ENCODE peak calls at places on chromosomes 1 and 21, in five cellular contexts. V is endothelial cell of umbilical vein, Q is A549, W is GM12878, I is K562. X is an unnamed sample.

GRCh38 chr21:38440746-38441145 is 57.5 kb downstream of the ERG start:
- DNase-seq in V (peak), Q (peak), W (no peak), I (no peak), X (peak)

GRCh38 chr21:27275294-27275927 is 308.5 kb upstream of the ADAMTS5 start:
- DNase-seq in V (no peak), Q (no peak), W (no peak), I (no peak), X (peak)

GRCh38 chr1:52385376-52385775 is 18.8 kb downstream of the ORC1 start:
- DNase-seq in V (no peak), Q (no peak), W (no peak), I (no peak), X (no peak)

GRCh38 chr1:164772635-164773034 is 213.7 kb downstream of the PBX1 start:
- DNase-seq in V (no peak), Q (peak), W (no peak), I (peak), X (peak)

GRCh38 chr1:172973424-172973823 is 77.3 kb downstream of the TNFSF18 start:
- DNase-seq in V (no peak), Q (no peak), W (no peak), I (no peak), X (no peak)

GRCh38 chr1:156490401-156491032 is 10.1 kb downstream of the MEF2D start:
- DNase-seq in V (no peak), Q (peak), W (no peak), I (no peak), X (peak)

GRCh38 chr1:36108314-36108713 is 16.7 kb downstream of the COL8A2 start:
- DNase-seq in V (no peak), Q (no peak), W (no peak), I (no peak), X (no peak)

GRCh38 chr1:192805832-192806323 is 3.0 kb upstream of the RGS2 start:
- DNase-seq in V (peak), Q (peak), W (no peak), I (peak), X (peak)

GRCh38 chr1:172917972-172918371 is 132.8 kb downstream of the TNFSF18 start:
- DNase-seq in V (peak), Q (peak), W (no peak), I (no peak), X (no peak)

GRCh38 chr1:170253180-170253579 is 107.4 kb downstream of the NTMT2 start:
- DNase-seq in V (no peak), Q (no peak), W (no peak), I (no peak), X (no peak)

GRCh38 chr1:2046225-2046917 is 3.8 kb upstream of the PRKCZ start:
- DNase-seq in V (peak), Q (peak), W (no peak), I (peak), X (peak)

GRCh38 chr21:43877936-43878575 is 13.0 kb downstream of the AGPAT3 start:
- DNase-seq in V (no peak), Q (no peak), W (no peak), I (no peak), X (no peak)

GRCh38 chr1:208807446-208808117 is 563.4 kb upstream of the PLXNA2 start:
- DNase-seq in V (no peak), Q (no peak), W (no peak), I (no peak), X (no peak)
- TF ChIP-seq MAX in V (no peak), Q (no peak), W (no peak), I (no peak), X (no peak)

DNA sequence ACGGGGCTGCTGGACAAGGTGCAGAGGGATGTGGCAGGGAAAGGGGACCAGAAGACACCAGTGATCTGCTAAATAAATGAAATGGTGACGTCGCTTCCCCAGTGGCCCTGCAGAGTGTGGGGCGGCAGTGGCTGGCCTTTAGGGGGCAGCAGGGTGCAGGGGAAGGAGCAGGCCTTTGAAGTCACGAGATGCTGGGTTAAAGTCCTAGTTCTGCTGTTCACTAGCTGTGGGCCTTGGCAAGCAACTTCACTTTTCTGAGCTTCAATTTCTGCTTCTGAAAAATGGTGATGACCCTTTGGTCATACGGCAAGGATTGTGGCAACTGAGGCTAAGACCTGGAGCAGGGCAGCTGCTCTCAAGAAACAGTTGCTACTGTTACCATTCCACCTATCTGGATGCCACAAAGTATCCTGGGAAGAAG is 9.2 kb upstream of the GALE start:
- DNase-seq in V (peak), Q (peak), W (peak), I (peak), X (peak)
- TF ChIP-seq MYC in V (no peak), Q (no peak), W (no peak), I (peak), X (peak)

DNA sequence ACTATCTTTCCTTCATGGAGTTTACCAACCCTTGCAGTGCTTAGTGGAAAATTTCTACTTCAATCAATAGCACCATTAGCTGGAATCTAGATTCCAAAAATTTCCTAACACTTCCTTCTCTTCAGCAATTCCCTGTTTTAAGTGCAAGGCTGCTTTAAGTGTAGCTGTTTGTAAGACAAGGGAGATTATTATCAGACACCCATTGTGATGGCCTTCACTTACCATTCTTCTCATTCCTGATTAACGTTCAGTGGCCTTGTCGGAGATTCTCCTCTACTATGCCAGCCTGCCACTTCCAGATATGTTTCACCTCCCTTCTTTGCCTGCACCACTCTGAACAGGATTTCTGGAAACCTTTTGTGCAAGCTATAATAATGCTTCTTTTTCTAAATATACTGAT is 464.9 kb upstream of the ADGRL2 start:
- DNase-seq in V (no peak), Q (no peak), W (no peak), I (no peak), X (no peak)
- TF ChIP-seq POLR2A in V (no peak), Q (no peak), W (no peak), I (no peak), X (no peak)

GRCh38 chr1:114153051-114153620 is 533 bp downstream of the SYT6 start:
- DNase-seq in V (no peak), Q (peak), W (no peak), I (no peak), X (no peak)
- TF ChIP-seq MAX in V (no peak), Q (no peak), W (no peak), I (no peak), X (no peak)

GRCh38 chr21:25999935-26000582 is 170.5 kb downstream of the APP start:
- DNase-seq in V (no peak), Q (no peak), W (no peak), I (no peak), X (no peak)
- TF ChIP-seq MYC in V (no peak), Q (no peak), W (no peak), I (no peak), X (no peak)

GRCh38 chr1:221888801-221889200 is 146.9 kb upstream of the DUSP10 start:
- DNase-seq in V (no peak), Q (no peak), W (no peak), I (no peak), X (no peak)
- TF ChIP-seq POLR2A in V (no peak), Q (no peak), W (no peak), I (no peak), X (no peak)

GRCh38 chr1:15257309-15257708 is 10.3 kb downstream of the FHAD1 start:
- DNase-seq in V (no peak), Q (no peak), W (no peak), I (no peak), X (no peak)
- TF ChIP-seq MAX in V (no peak), Q (no peak), W (no peak), I (no peak), X (no peak)

GRCh38 chr1:59510249-59510648 is 213.4 kb downstream of the FGGY start:
- DNase-seq in V (no peak), Q (no peak), W (no peak), I (no peak), X (no peak)

GRCh38 chr1:59505596-59506028 is 208.7 kb downstream of the FGGY start:
- DNase-seq in V (no peak), Q (no peak), W (no peak), I (no peak), X (peak)

GRCh38 chr1:59504281-59504680 is 207.4 kb downstream of the FGGY start:
- DNase-seq in V (no peak), Q (no peak), W (no peak), I (no peak), X (peak)

GRCh38 chr1:59509341-59509869 is 212.5 kb downstream of the FGGY start:
- DNase-seq in V (no peak), Q (no peak), W (no peak), I (no peak), X (no peak)

GRCh38 chr1:59506952-59507351 is 210.1 kb downstream of the FGGY start:
- DNase-seq in V (no peak), Q (no peak), W (peak), I (no peak), X (peak)
- TF ChIP-seq MYC in V (no peak), Q (no peak), W (no peak), I (no peak), X (peak)

GRCh38 chr1:46797696-46798470 is 963 bp upstream of the CYP4B1 start:
- DNase-seq in V (no peak), Q (no peak), W (no peak), I (peak), X (no peak)

GRCh38 chr1:46800742-46801141 is 1.9 kb downstream of the CYP4B1 start:
- DNase-seq in V (no peak), Q (no peak), W (no peak), I (no peak), X (no peak)

GRCh38 chr1:46801323-46802055 is 2.6 kb downstream of the CYP4B1 start:
- DNase-seq in V (no peak), Q (no peak), W (no peak), I (no peak), X (no peak)

GRCh38 chr1:46802081-46802480 is 3.2 kb downstream of the CYP4B1 start:
- DNase-seq in V (no peak), Q (no peak), W (no peak), I (no peak), X (no peak)

GRCh38 chr1:46798820-46799219 is at the start of gene CYP4B1:
- DNase-seq in V (no peak), Q (no peak), W (no peak), I (no peak), X (no peak)
- TF ChIP-seq POLR2A in V (no peak), Q (no peak), W (no peak), I (no peak), X (no peak)